ENCODE peak calls at places on chromosomes 6 and 20, in four cellular contexts. W is OCI-LY7; S is activated CD8-positive, alpha-beta memory T cell treated with anti-CD3 and anti-CD28 coated beads for 1 hour; E is SW480. F is an unnamed sample.

GRCh38 chr6:5672581-5673011 is 334.1 kb downstream of the NRN1 start:
- DNase-seq in W (no peak), S (no peak), E (no peak), F (no peak)

GRCh38 chr6:159683722-159684304 is 9.2 kb downstream of the SOD2 start:
- DNase-seq in W (no peak), S (no peak), E (no peak), F (no peak)

GRCh38 chr6:9612489-9612888 is 802.4 kb downstream of the TFAP2A start:
- DNase-seq in W (no peak), S (no peak), E (no peak), F (no peak)

GRCh38 chr20:61042501-61043385 is 209.3 kb upstream of the CDH4 start:
- DNase-seq in W (no peak), S (no peak), E (no peak), F (no peak)

GRCh38 chr6:140931581-140931980 is 1201.1 kb upstream of the GJE1 start:
- DNase-seq in W (no peak), S (no peak), E (no peak), F (no peak)

GRCh38 chr20:50691585-50692552 is 527 bp upstream of the RIPOR3 start:
- DNase-seq in W (no peak), S (no peak), E (no peak), F (no peak)

GRCh38 chr20:44657875-44658274 is 6.4 kb upstream of the ADA start:
- DNase-seq in W (no peak), S (no peak), E (no peak), F (no peak)

GRCh38 chr20:22954661-22955060 is 80.5 kb upstream of the SSTR4 start:
- DNase-seq in W (no peak), S (no peak), E (no peak), F (no peak)

GRCh38 chr20:50694379-50695143 is 3.2 kb upstream of the RIPOR3 start:
- DNase-seq in W (no peak), S (no peak), E (no peak), F (peak; percentile 13)

GRCh38 chr20:41140226-41141133 is 3.1 kb downstream of the PLCG1 start:
- DNase-seq in W (no peak), S (no peak), E (no peak), F (peak; percentile 21)